ENCODE peak calls at places on chromosome X, in five cellular contexts. F is GM13976, M is neural crest cell, P is astrocyte of the spinal cord, I is IMR-90. G is an unnamed sample.

GRCh38 chrX:22097295-22097694 is 65.2 kb downstream of the PHEX start:
- DNase-seq in F (no peak), M (no peak), P (peak), I (peak), G (no peak)

GRCh38 chrX:137041329-137041728 is 7.5 kb upstream of the GPR101 start:
- DNase-seq in F (no peak), M (no peak), P (no peak), I (no peak), G (no peak)

GRCh38 chrX:42432552-42432951 is 345.4 kb downstream of the PPP1R2C start:
- DNase-seq in F (no peak), M (no peak), P (no peak), I (no peak), G (no peak)

GRCh38 chrX:100980608-100981497 is 11.3 kb downstream of the ARL13A start:
- DNase-seq in F (no peak), M (no peak), P (peak), I (peak), G (no peak)

GRCh38 chrX:110210417-110211139 is 107.3 kb downstream of the AMMECR1 start:
- DNase-seq in F (no peak), M (no peak), P (peak), I (peak), G (no peak)

GRCh38 chrX:39975094-39975865 is 122.5 kb downstream of the BCOR start:
- DNase-seq in F (no peak), M (no peak), P (no peak), I (no peak), G (no peak)

GRCh38 chrX:118216488-118216887 is 99.9 kb upstream of the KLHL13 start:
- DNase-seq in F (no peak), M (no peak), P (no peak), I (no peak), G (no peak)

GRCh38 chrX:119654112-119654531 is 38.8 kb downstream of the SEPTIN6 start:
- DNase-seq in F (no peak), M (peak), P (peak), I (peak), G (no peak)

GRCh38 chrX:119981286-119982070 is 37.9 kb upstream of the NKAP start:
- DNase-seq in F (peak), M (peak), P (no peak), I (peak), G (peak)

GRCh38 chrX:150731795-150732194 is 38.6 kb downstream of the MTMR1 start:
- DNase-seq in F (no peak), M (no peak), P (peak), I (peak), G (peak)

GRCh38 chrX:69615779-69616519 is at the start of gene EDA:
- DNase-seq in F (peak), M (peak), P (peak), I (peak), G (peak)

GRCh38 chrX:150767475-150768131 is 74.4 kb downstream of the MTMR1 start:
- DNase-seq in F (peak), M (no peak), P (peak), I (peak), G (peak)

GRCh38 chrX:105527759-105528158 is 294.6 kb upstream of the NRK start:
- DNase-seq in F (no peak), M (no peak), P (no peak), I (no peak), G (no peak)

GRCh38 chrX:21932277-21932996 is 8.1 kb upstream of the SMS start:
- DNase-seq in F (no peak), M (no peak), P (peak), I (peak), G (peak)

GRCh38 chrX:9227276-9227675 is 193.3 kb upstream of the FAM9B start:
- DNase-seq in F (no peak), M (no peak), P (no peak), I (peak), G (no peak)

GRCh38 chrX:111585337-111585736 is 73.9 kb downstream of the SERTM2 start:
- DNase-seq in F (no peak), M (no peak), P (no peak), I (no peak), G (no peak)

GRCh38 chrX:21490341-21490740 is 116.1 kb downstream of the CNKSR2 start:
- DNase-seq in F (no peak), M (no peak), P (peak), I (no peak), G (no peak)

GRCh38 chrX:151151668-151152267 is 24.6 kb upstream of the GPR50 start:
- DNase-seq in F (peak), M (no peak), P (peak), I (peak), G (peak)

GRCh38 chrX:121307441-121307840 is 260.0 kb downstream of the GLUD2 start:
- DNase-seq in F (peak), M (no peak), P (no peak), I (no peak), G (no peak)

GRCh38 chrX:121310820-121311219 is 263.4 kb downstream of the GLUD2 start:
- DNase-seq in F (no peak), M (no peak), P (no peak), I (no peak), G (no peak)

GRCh38 chrX:121308276-121308805 is 260.9 kb downstream of the GLUD2 start:
- DNase-seq in F (peak), M (peak), P (peak), I (no peak), G (peak)
- TF ChIP-seq CTCF in F (peak), M (peak), P (peak), I (no peak), G (peak)

GRCh38 chrX:41273638-41274037 is 60.3 kb upstream of the DDX3X start:
- DNase-seq in F (no peak), M (no peak), P (no peak), I (no peak), G (no peak)

GRCh38 chrX:41276661-41277506 is 57.1 kb upstream of the DDX3X start:
- DNase-seq in F (no peak), M (no peak), P (no peak), I (no peak), G (peak)

DNA sequence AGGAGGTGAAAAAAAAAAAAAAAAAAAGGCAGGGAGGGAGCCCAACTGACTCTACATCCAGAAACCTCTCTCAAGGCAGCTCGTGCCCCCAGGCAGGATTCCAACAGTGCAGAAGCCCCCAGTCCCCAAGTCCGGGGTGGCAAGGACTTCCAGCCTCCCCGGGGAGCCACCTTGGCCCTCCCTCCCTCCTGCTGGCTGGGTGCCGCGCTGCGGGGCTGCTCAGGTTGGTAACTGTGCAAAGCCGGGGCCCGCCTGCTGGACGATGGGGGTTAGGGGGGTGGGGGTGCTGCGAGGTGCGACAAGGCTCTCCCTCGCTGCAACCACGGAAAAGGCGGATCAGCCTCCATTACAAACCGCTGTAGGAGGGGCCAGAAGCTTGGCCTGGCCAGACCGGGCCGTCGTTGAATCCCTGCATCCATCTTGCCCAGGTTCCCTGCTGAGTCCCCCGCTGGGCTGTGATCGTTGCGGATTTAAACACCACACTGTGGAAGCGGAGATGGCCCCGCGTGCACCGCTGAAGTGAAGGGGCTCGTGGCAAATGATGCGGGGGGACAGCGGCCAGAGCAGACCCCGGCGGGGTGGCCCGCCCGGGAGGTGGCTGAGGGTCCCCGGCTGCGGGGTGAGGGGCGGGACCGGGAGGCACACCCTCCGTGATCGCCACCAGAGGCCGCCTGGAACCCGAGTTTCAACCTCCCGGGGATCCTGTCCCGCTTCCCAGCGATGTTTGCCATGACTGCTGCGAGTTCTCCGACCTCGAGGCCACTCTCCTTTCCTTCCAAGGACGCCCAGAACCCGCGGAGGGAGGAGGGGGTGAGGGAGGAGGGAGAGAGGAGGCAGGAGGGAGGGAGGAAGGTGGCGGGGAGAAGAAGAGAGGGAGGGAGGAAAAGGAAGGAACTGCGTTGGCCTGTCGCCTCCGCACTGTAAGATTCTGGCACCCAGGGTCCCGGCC is 58.0 kb upstream of the DDX3X start:
- DNase-seq in F (peak), M (peak), P (peak), I (peak), G (peak)
- TF ChIP-seq CTCF in F (peak), M (peak), P (peak), I (peak), G (peak)

GRCh38 chrX:68186552-68187262 is 246.6 kb downstream of the OPHN1 start:
- DNase-seq in F (no peak), M (no peak), P (no peak), I (peak), G (no peak)
- TF ChIP-seq CTCF in F (no peak), M (no peak), P (no peak), I (no peak), G (no peak)

DNA sequence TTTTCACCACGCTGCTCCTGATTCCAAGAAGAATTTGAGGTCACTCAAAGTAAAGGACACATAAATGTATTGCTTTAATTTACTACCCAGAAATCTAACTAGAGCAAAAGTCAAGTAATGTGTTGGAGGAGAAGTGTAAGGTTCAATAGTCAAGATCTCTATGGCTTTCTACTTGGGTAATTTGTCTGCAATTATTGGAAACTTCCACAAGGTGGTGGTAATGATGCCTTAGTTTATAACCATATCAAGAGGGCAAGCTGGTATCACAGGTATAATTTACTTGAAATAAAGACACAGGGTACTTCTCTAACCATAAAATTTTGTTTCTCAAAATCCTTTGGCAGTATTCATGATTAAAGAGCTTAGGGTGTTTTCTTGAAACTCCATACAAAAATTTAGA is 10.2 kb upstream of the GRIA3 start:
- DNase-seq in F (peak), M (no peak), P (no peak), I (no peak), G (no peak)
- TF ChIP-seq CTCF in F (peak), M (peak), P (peak), I (peak), G (no peak)

GRCh38 chrX:12496343-12496742 is 294.9 kb upstream of the PRPS2 start:
- DNase-seq in F (no peak), M (no peak), P (no peak), I (no peak), G (no peak)

GRCh38 chrX:12494400-12495138 is 296.6 kb upstream of the PRPS2 start:
- DNase-seq in F (no peak), M (no peak), P (no peak), I (no peak), G (no peak)

DNA sequence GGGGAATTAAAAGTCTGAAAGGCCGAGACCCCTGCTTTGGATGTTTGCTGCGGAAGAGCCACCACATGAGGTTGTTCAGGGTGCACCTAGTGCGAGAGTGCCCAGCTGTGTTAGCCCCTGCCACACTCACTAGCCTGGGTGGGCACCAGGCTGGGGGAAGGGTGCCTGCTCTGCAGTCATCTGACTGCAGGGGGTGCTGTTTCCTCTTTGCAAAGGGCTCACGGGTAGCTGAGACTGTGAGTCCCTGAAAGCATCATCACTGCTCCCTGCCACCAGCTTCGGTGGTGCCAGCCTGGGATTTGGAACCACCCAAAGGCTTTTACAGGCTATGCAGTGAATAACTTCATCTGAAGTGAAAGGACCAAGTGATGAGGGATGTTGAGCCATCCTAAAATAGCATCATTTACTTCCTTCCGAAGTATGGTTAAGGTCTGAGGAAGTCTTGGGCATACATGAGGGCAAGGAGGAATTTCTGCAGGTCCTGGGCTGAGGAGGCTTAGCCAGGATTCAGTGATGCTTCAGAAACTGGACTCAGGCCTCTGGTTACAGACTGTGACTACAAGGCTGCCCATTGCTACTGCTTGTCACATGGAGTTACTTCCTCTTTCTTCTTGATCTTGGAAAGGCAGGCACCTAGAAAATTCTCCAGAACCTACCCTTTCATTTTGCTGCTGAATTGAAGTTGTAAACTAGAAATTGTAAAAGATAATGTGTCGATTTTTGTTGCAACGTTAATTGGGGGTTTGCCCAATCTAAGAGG is 293.2 kb upstream of the PRPS2 start:
- DNase-seq in F (peak), M (peak), P (no peak), I (no peak), G (peak)
- TF ChIP-seq CTCF in F (peak), M (peak), P (no peak), I (no peak), G (no peak)

GRCh38 chrX:28590394-28590793 is 3.1 kb downstream of the IL1RAPL1 start:
- DNase-seq in F (no peak), M (no peak), P (no peak), I (peak), G (no peak)
- TF ChIP-seq CTCF in F (no peak), M (peak), P (peak), I (no peak), G (no peak)